ENCODE peak calls at places on chromosome 20, in four cellular contexts. M is midbrain, P is HS-5, Y is EL. I is an unnamed sample.

GRCh38 chr20:329325-329695 is 4.0 kb downstream of the SOX12 start:
- DNase-seq in M (no peak), P (no peak), Y (no peak), I (no peak)

GRCh38 chr20:49775229-49775693 is 37.4 kb upstream of the SLC9A8 start:
- DNase-seq in Y (peak; percentile 87), M (no peak), P (peak; percentile 98), I (no peak)

GRCh38 chr20:49984426-49985153 is 1.8 kb downstream of the SNAI1 start:
- DNase-seq in Y (no peak), M (no peak), P (no peak), I (no peak)

GRCh38 chr20:14582855-14583254 is 245.4 kb upstream of the FLRT3 start:
- DNase-seq in Y (peak; percentile 7), P (no peak), M (no peak), I (no peak)

GRCh38 chr20:62876826-62877728 is 15.5 kb upstream of the TCFL5 start:
- DNase-seq in M (no peak), Y (no peak), P (no peak), I (no peak)

GRCh38 chr20:23049933-23050838 is 714 bp upstream of the THBD start:
- DNase-seq in M (no peak), Y (peak; percentile 20), P (peak; percentile 10), I (no peak)

GRCh38 chr20:37397076-37397953 is 51.4 kb downstream of the SRC start:
- DNase-seq in M (no peak), Y (peak; percentile 37), P (no peak), I (no peak)

GRCh38 chr20:5400164-5400762 is 83.5 kb upstream of the PROKR2 start:
- DNase-seq in Y (no peak), P (no peak), M (no peak), I (no peak)

GRCh38 chr20:53642196-53643030 is 48.8 kb upstream of the ZNF217 start:
- DNase-seq in Y (peak; percentile 66), M (no peak), P (peak; percentile 95), I (no peak)

GRCh38 chr20:35730583-35731468 is 11.2 kb downstream of the RBM39 start:
- DNase-seq in P (no peak), M (no peak), Y (no peak), I (no peak)

GRCh38 chr20:419556-420168 is 11.6 kb downstream of the RBCK1 start:
- DNase-seq in P (no peak), M (no peak), Y (no peak), I (no peak)

GRCh38 chr20:11266571-11266970 is 592.8 kb upstream of the JAG1 start:
- DNase-seq in Y (no peak), M (no peak), P (no peak), I (no peak)

GRCh38 chr20:58330692-58331091 is 21.2 kb downstream of the RAB22A start:
- DNase-seq in P (no peak), Y (no peak), M (no peak), I (no peak)

GRCh38 chr20:33832113-33832853 is 21.1 kb downstream of the CHMP4B start:
- DNase-seq in P (no peak), M (no peak), Y (no peak), I (peak; percentile 28)

GRCh38 chr20:44909872-44910689 is at the start of gene PABPC1L:
- DNase-seq in M (peak; percentile 13), P (no peak), Y (peak; percentile 68), I (no peak)

GRCh38 chr20:2399390-2399789 is 18.7 kb downstream of the TGM6 start:
- DNase-seq in M (no peak), Y (no peak), P (no peak), I (no peak)

GRCh38 chr20:31861346-31862156 is 8.8 kb downstream of the DUSP15 start:
- DNase-seq in Y (peak; percentile 44), M (peak; percentile 24), P (no peak), I (peak; percentile 19)

GRCh38 chr20:62376112-62377063 is 9.3 kb upstream of the LAMA5 start:
- DNase-seq in P (no peak), Y (no peak), M (no peak), I (no peak)

GRCh38 chr20:37988555-37988954 is 44.7 kb downstream of the TTI1 start:
- DNase-seq in P (no peak), Y (no peak), M (no peak), I (no peak)

I was measured in globus pallidus.